ENCODE peak calls at places on chromosome 21, in seven cellular contexts. C, I, B, D, P, V and R are unnamed samples.

GRCh38 chr21:24265987-24266386 is 1341.3 kb downstream of the MRPL39 start:
- DNase-seq in B (no peak), P (no peak), C (no peak), I (no peak), D (no peak), V (no peak), R (no peak)

GRCh38 chr21:42655797-42656770 is 2.7 kb downstream of the PDE9A start:
- DNase-seq in D (no peak), I (no peak), B (no peak), C (no peak), V (no peak), P (no peak), R (no peak)

GRCh38 chr21:40622531-40622930 is 224.4 kb downstream of the DSCAM start:
- DNase-seq in C (no peak), D (no peak), I (no peak), P (no peak), B (no peak), V (no peak), R (no peak)

GRCh38 chr21:41957991-41958766 is 4.4 kb upstream of the C2CD2 start:
- DNase-seq in D (peak), P (no peak), I (peak), B (peak), C (peak), V (peak), R (peak)

GRCh38 chr21:41564871-41565281 is 56.9 kb upstream of the TMPRSS2 start:
- DNase-seq in B (no peak), D (no peak), P (no peak), I (peak), C (peak), V (peak), R (peak)

GRCh38 chr21:26140185-26140584 is 30.4 kb downstream of the APP start:
- DNase-seq in B (no peak), P (no peak), C (peak), V (peak), D (no peak), I (peak), R (peak)

GRCh38 chr21:25970254-25970930 is 200.2 kb downstream of the APP start:
- DNase-seq in B (no peak), V (peak), D (peak), I (no peak), P (no peak), C (no peak), R (no peak)

GRCh38 chr21:42834730-42835191 is 44.6 kb downstream of the WDR4 start:
- DNase-seq in V (no peak), P (no peak), I (no peak), D (no peak), B (peak), C (peak), R (no peak)

GRCh38 chr21:44920694-44921604 is at the start of gene ITGB2:
- DNase-seq in I (no peak), V (no peak), C (peak), D (no peak), B (no peak), P (no peak), R (no peak)

GRCh38 chr21:44985441-44986401 is 45.9 kb downstream of the SLX9 start:
- DNase-seq in P (no peak), B (no peak), D (peak), C (no peak), V (no peak), I (no peak), R (no peak)

GRCh38 chr21:46555225-46555617 is 49.7 kb downstream of the S100B start:
- DNase-seq in B (no peak), V (no peak), D (no peak), C (peak), I (no peak), P (no peak), R (no peak)

GRCh38 chr21:29376556-29376955 is 77.8 kb downstream of the BACH1 start:
- DNase-seq in D (no peak), B (no peak), I (no peak), C (peak), V (peak), P (no peak), R (peak)

GRCh38 chr21:45365608-45366241 is 39.2 kb upstream of the COL18A1 start:
- DNase-seq in C (no peak), I (no peak), V (peak), D (no peak), B (no peak), P (no peak), R (peak)

GRCh38 chr21:44263221-44263671 is 1.5 kb upstream of the DNMT3L start:
- DNase-seq in V (no peak), I (no peak), P (no peak), D (no peak), B (no peak), C (no peak), R (no peak)

GRCh38 chr21:27807596-27807995 is 840.7 kb upstream of the ADAMTS5 start:
- DNase-seq in B (no peak), D (no peak), P (no peak), C (no peak), I (peak), V (peak), R (no peak)

GRCh38 chr21:37842163-37842919 is 73.9 kb downstream of the KCNJ6 start:
- DNase-seq in I (no peak), D (no peak), B (no peak), P (no peak), C (no peak), V (no peak), R (no peak)

GRCh38 chr21:46063734-46064680 is 33.9 kb upstream of the COL6A2 start:
- DNase-seq in C (peak), D (peak), B (no peak), P (no peak), V (no peak), I (no peak), R (no peak)

GRCh38 chr21:28743723-28744122 is 249.0 kb downstream of the LTN1 start:
- DNase-seq in B (no peak), I (no peak), C (no peak), D (no peak), V (no peak), P (no peak), R (no peak)

GRCh38 chr21:46163375-46163774 is 8.0 kb upstream of the FTCD start:
- DNase-seq in B (no peak), I (no peak), D (no peak), P (no peak), V (no peak), C (no peak), R (peak)

GRCh38 chr21:45525910-45526306 is 16.3 kb downstream of the SLC19A1 start:
- DNase-seq in I (no peak), P (no peak), B (no peak), V (no peak), C (peak), D (peak), R (no peak)

GRCh38 chr21:44513389-44514217 is 26.4 kb downstream of the KRTAP10-1 start:
- DNase-seq in C (no peak), I (no peak), D (no peak), V (no peak), B (no peak), P (no peak), R (no peak)

GRCh38 chr21:27545754-27546349 is 579.0 kb upstream of the ADAMTS5 start:
- DNase-seq in P (no peak), C (no peak), D (no peak), V (no peak), B (no peak), I (no peak), R (no peak)

GRCh38 chr21:41316641-41317392 is at the start of gene FAM3B:
- DNase-seq in C (peak), D (no peak), V (no peak), B (peak), I (no peak), P (no peak), R (no peak)

GRCh38 chr21:15431053-15431452 is 298.7 kb upstream of the USP25 start:
- DNase-seq in B (no peak), I (no peak), C (no peak), P (no peak), D (no peak), V (no peak), R (no peak)
- TF ChIP-seq CTCF in B (no peak), I (no peak), C (no peak), P (no peak), D (no peak), V (no peak), R (no peak)

GRCh38 chr21:16007933-16008332 is 278.2 kb downstream of the USP25 start:
- DNase-seq in C (no peak), B (no peak), I (no peak), V (peak), D (no peak), P (no peak), R (no peak)

GRCh38 chr21:15999741-16000140 is 270.0 kb downstream of the USP25 start:
- DNase-seq in C (no peak), P (no peak), V (no peak), I (no peak), D (no peak), B (no peak), R (no peak)

GRCh38 chr21:16004121-16004520 is 274.3 kb downstream of the USP25 start:
- DNase-seq in D (no peak), V (peak), B (no peak), P (no peak), I (no peak), C (no peak), R (peak)

GRCh38 chr21:16004523-16004922 is 274.7 kb downstream of the USP25 start:
- DNase-seq in I (no peak), C (no peak), D (no peak), P (no peak), V (no peak), B (no peak), R (no peak)

GRCh38 chr21:16002872-16003466 is 273.2 kb downstream of the USP25 start:
- DNase-seq in V (peak), I (peak), C (no peak), D (no peak), B (no peak), P (no peak), R (peak)
- TF ChIP-seq CTCF in V (peak), I (peak), C (no peak), D (peak), B (peak), P (no peak), R (peak)

GRCh38 chr21:16992448-16992847 is 520.4 kb upstream of the CXADR start:
- DNase-seq in P (no peak), I (no peak), C (no peak), V (no peak), B (no peak), D (no peak), R (no peak)
- TF ChIP-seq CTCF in P (no peak), I (no peak), C (no peak), V (no peak), B (no peak), D (no peak), R (no peak)

GRCh38 chr21:39204134-39204533 is 20.9 kb upstream of the PSMG1 start:
- DNase-seq in I (no peak), V (no peak), D (no peak), P (no peak), B (no peak), C (no peak), R (no peak)
- TF ChIP-seq CTCF in I (peak), V (peak), D (no peak), P (no peak), B (peak), C (no peak), R (peak)

GRCh38 chr21:36087362-36088138 is 17.7 kb downstream of the CBR1 start:
- DNase-seq in B (no peak), P (no peak), V (no peak), D (peak), I (no peak), C (no peak), R (no peak)
- TF ChIP-seq CTCF in B (no peak), P (no peak), V (peak), D (peak), I (no peak), C (no peak), R (peak)

GRCh38 chr21:21236981-21237380 is 238.8 kb downstream of the NCAM2 start:
- DNase-seq in B (no peak), V (no peak), D (no peak), I (no peak), P (no peak), C (no peak), R (no peak)

GRCh38 chr21:21238882-21239400 is 240.7 kb downstream of the NCAM2 start:
- DNase-seq in D (no peak), B (no peak), V (no peak), P (no peak), C (no peak), I (no peak), R (no peak)
- TF ChIP-seq CTCF in D (no peak), B (no peak), V (no peak), P (no peak), C (no peak), I (no peak), R (no peak)

GRCh38 chr21:31731802-31732537 is at the start of gene SCAF4:
- DNase-seq in P (peak), B (peak), C (peak), I (no peak), D (peak), V (peak), R (peak)

GRCh38 chr21:31730687-31731111 is 1.2 kb downstream of the SCAF4 start:
- DNase-seq in V (peak), B (no peak), D (no peak), P (no peak), I (no peak), C (no peak), R (peak)

GRCh38 chr21:31732538-31732864 is 583 bp upstream of the SCAF4 start:
- DNase-seq in B (no peak), I (no peak), V (no peak), C (no peak), D (no peak), P (peak), R (no peak)

GRCh38 chr21:31729622-31730343 is 2.1 kb downstream of the SCAF4 start:
- DNase-seq in B (no peak), I (no peak), C (no peak), V (no peak), D (no peak), P (no peak), R (no peak)

DNA sequence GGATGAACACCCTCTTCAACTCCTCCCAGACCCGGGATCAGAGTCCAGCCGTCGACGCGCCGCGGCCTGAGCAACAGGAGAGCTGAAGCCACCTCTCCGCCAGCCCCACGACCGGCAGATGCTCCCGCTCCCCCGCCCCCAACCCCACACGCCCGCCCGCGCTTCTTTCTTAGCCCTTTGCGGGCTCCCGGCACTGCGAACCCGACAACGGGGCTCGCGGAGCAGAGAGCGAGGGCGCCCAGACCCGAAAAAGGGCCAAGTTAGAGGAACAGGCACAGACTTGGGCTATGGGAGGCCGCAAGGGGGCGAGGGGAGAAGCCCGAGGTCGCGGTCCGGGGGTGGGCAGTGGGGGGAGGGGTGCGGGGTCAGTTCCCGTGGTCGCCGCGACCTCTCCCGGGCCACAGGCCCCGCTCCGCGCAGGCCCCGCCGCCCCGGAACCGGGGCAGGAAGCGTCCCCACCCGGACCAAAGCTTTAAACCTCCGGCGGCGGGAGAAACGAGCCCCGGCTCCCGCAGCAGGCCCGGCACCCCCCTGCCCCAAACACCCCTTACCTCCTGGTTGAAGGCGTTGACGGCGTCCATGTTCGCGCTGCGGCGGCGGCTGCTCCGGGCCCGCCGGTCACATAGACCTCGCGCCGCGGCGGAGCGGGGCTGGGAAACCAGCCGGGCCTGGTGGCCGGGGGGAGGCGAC is 661 bp downstream of the SCAF4 start:
- DNase-seq in B (peak), V (peak), I (no peak), P (peak), C (peak), D (peak), R (no peak)
- TF ChIP-seq CTCF in B (no peak), V (peak), I (no peak), P (no peak), C (no peak), D (no peak), R (peak)

DNA sequence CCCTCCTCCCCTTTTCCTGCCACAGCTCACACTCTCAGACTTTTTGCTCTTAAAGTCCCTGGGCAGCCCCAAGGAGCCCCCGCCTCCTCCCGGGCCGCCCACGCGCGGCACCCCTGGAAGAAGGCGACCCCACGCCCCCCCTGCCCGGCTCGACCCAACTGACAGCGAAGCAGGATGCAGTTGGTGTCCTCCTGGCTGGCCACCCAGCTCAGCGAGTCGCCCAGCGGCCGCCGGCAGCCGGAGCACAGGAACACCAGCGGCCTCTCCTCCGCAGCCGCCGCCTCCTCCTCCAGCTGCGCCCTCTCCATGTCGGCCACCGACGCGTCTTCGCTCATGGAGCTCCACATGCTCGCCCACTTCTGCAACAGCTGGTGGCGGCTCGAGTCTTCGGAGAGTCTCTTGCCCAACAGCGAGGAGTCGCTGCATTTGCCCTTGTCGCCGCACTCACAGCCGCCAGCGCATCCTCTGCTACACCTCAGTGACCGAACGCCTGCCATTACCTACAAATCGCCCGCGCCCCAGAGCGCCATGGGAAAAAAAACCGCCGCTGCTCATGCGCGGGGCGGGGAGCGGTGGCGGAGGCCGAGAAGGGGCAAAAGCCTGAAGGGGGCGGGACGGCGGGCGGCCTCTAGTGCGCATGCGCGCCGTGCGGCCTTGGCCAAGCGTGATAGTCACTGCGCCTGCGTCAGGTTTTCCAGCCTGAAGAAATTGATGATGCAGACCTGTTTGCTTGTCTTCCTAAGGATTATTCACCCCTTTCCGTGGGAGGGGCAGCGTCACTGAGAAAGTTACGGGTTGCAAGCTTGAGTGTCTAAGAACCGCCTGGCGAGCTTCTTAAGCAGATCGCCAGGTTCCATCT is at the start of gene MIS18A:
- DNase-seq in C (peak), V (peak), P (peak), D (peak), I (peak), B (peak), R (peak)
- TF ChIP-seq CTCF in C (no peak), V (peak), P (no peak), D (peak), I (no peak), B (no peak), R (no peak)

DNA sequence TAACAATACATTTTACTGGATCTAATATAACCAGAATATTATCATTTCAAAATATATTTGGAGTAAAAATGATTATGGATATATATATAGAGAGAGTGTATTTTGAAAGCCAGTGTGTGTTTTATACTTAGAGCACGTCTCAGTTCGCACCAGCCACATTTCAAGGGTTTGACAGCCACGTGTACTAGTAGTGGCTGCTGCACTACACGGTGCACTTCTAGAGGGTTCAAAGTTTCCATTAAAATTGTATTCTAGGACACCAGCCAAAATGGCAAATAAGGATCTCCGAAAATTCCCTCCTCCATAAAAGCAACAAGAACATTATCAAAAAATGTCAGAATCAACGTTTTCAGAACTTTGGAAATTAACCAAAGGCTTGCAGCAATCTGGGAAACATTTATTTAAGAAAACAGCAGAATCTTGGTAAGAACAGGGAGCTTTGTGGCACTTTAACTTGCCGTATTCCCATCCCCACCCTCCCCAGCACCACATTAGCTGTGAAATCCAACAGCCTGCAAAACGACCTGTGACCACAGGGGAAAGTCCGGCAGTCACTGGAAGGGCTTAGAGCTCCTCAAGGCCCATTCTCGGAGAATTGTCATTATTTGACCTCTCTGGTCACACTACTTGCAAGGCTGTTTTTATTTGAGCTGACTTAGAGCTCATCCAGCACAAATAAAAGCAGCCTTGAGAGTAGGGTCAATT is 33.5 kb upstream of the MRPS6 start:
- DNase-seq in I (no peak), B (no peak), P (no peak), V (no peak), D (no peak), C (no peak), R (peak)
- TF ChIP-seq CTCF in I (no peak), B (no peak), P (no peak), V (no peak), D (no peak), C (no peak), R (peak)